ENCODE peak calls at places on chromosome 11, in four cellular contexts. U, O, E and V are unnamed samples.
A peak's percentile ranks its signal among the peaks of the same experiment; 100 is the strongest.

GRCh38 chr11:132448334-132448995 is 1078.0 kb downstream of the NTM start:
- DNase-seq in E (peak; percentile 68), U (no peak), O (no peak), V (no peak)

GRCh38 chr11:128470081-128470480 is 117.3 kb downstream of the ETS1 start:
- DNase-seq in O (no peak), E (no peak), U (no peak), V (no peak)

GRCh38 chr11:43503417-43503816 is 144.7 kb downstream of the TTC17 start:
- DNase-seq in U (no peak), O (no peak), E (no peak), V (peak; percentile 0)

GRCh38 chr11:128522943-128523518 is 64.3 kb downstream of the ETS1 start:
- DNase-seq in E (no peak), U (no peak), O (no peak), V (no peak)

GRCh38 chr11:35014352-35014751 is 97.9 kb downstream of the PDHX start:
- DNase-seq in O (peak; percentile 84), U (no peak), E (no peak), V (no peak)

GRCh38 chr11:33734441-33735165 is 1.6 kb downstream of the CD59 start:
- DNase-seq in U (no peak), E (no peak), O (no peak), V (no peak)

GRCh38 chr11:30435488-30435887 is 112.6 kb downstream of the ARL14EP start:
- DNase-seq in U (no peak), E (no peak), O (no peak), V (no peak)

GRCh38 chr11:114340311-114341131 is 44.3 kb downstream of the NNMT start:
- DNase-seq in O (peak; percentile 70), U (peak; percentile 63), E (peak; percentile 75), V (peak; percentile 74)

GRCh38 chr11:83941050-83941449 is 654.9 kb upstream of the CCDC90B start:
- DNase-seq in U (no peak), E (no peak), O (no peak), V (no peak)

GRCh38 chr11:42465613-42466012 is 846.2 kb upstream of the API5 start:
- DNase-seq in O (no peak), U (no peak), E (no peak), V (no peak)

GRCh38 chr11:64406221-64406946 is 47.4 kb downstream of the RPS6KA4 start:
- DNase-seq in E (no peak), U (no peak), O (no peak), V (peak; percentile 97)

GRCh38 chr11:128492461-128492860 is 94.9 kb downstream of the ETS1 start:
- DNase-seq in O (no peak), E (no peak), U (no peak), V (no peak)

GRCh38 chr11:125777309-125777708 is 1.3 kb downstream of the PATE2 start:
- DNase-seq in U (no peak), E (no peak), O (no peak), V (no peak)